ENCODE peak calls at places on chromosomes 2 and 18, in six cellular contexts. M is IMR-90, O is H9, V is neuronal stem cell, R is H1, G is mesenchymal stem cell. W is an unnamed sample.

GRCh38 chr18:76573325-76574025 is 78.4 kb upstream of the ZNF516 start:
- DNase-seq in O (no peak), R (no peak), V (no peak), G (peak), M (peak), W (no peak)

GRCh38 chr2:172480301-172481218 is 53.2 kb downstream of the ITGA6 start:
- DNase-seq in O (no peak), R (no peak), G (peak), V (no peak), M (peak), W (peak)

GRCh38 chr2:73291093-73291460 is 2.3 kb downstream of the EGR4 start:
- DNase-seq in M (peak), V (peak), O (peak), G (peak), R (peak), W (peak)

GRCh38 chr2:232203936-232204335 is 174.6 kb upstream of the ALPP start:
- DNase-seq in G (no peak), O (no peak), M (no peak), R (no peak), V (no peak), W (peak)

GRCh38 chr2:189601043-189601442 is 20.5 kb upstream of the SLC40A1 start:
- DNase-seq in M (peak), R (no peak), V (no peak), G (peak), O (no peak), W (no peak)

GRCh38 chr2:183037660-183038340 is 457 bp downstream of the NCKAP1 start:
- DNase-seq in V (peak), R (no peak), G (no peak), M (no peak), O (no peak), W (peak)

GRCh38 chr2:98901702-98902101 is 34.3 kb downstream of the CRACDL start:
- DNase-seq in O (no peak), M (no peak), V (no peak), R (no peak), G (no peak), W (no peak)

GRCh38 chr2:124281556-124281955 is 256.5 kb downstream of the CNTNAP5 start:
- DNase-seq in R (no peak), G (no peak), O (no peak), M (no peak), V (no peak), W (no peak)

GRCh38 chr2:106296182-106296815 is 102.2 kb upstream of the UXS1 start:
- DNase-seq in M (no peak), G (no peak), O (no peak), R (no peak), V (no peak), W (no peak)

GRCh38 chr2:58853420-58853819 is 612.3 kb upstream of the FANCL start:
- DNase-seq in G (no peak), M (no peak), R (no peak), V (no peak), O (no peak), W (no peak)

GRCh38 chr2:120204022-120204405 is 19.2 kb downstream of the TMEM185B start:
- DNase-seq in G (no peak), O (peak), V (no peak), R (no peak), M (no peak), W (peak)

GRCh38 chr18:55455938-55456337 is 132.1 kb downstream of the TCF4 start:
- DNase-seq in M (no peak), O (no peak), V (no peak), G (no peak), R (no peak), W (no peak)

GRCh38 chr18:46574000-46574739 is 82.8 kb downstream of the LOXHD1 start:
- DNase-seq in R (no peak), G (no peak), O (no peak), V (no peak), M (no peak), W (no peak)

GRCh38 chr18:5475252-5475651 is 68.5 kb downstream of the EPB41L3 start:
- DNase-seq in R (no peak), G (no peak), O (no peak), M (no peak), V (no peak), W (no peak)

GRCh38 chr2:23096905-23097602 is 287.9 kb upstream of the KLHL29 start:
- DNase-seq in G (no peak), R (no peak), M (no peak), O (no peak), V (no peak), W (no peak)

GRCh38 chr2:32452338-32453064 is 95.7 kb downstream of the BIRC6 start:
- DNase-seq in R (no peak), M (no peak), G (no peak), V (no peak), O (no peak), W (no peak)

GRCh38 chr2:70962211-70962884 is 16.1 kb upstream of the ANKRD53 start:
- DNase-seq in R (no peak), M (no peak), G (no peak), V (no peak), O (peak), W (peak)

GRCh38 chr2:39571197-39571731 is 94.5 kb upstream of the TMEM178A start:
- DNase-seq in V (no peak), R (no peak), M (no peak), O (no peak), G (no peak), W (peak)

GRCh38 chr2:30255466-30256408 is 24.4 kb downstream of the LBH start:
- DNase-seq in M (no peak), R (no peak), G (no peak), V (no peak), O (no peak), W (no peak)

GRCh38 chr2:30252723-30253688 is 21.7 kb downstream of the LBH start:
- DNase-seq in G (peak), R (no peak), O (no peak), M (peak), V (no peak), W (peak)

GRCh38 chr2:30254692-30255015 is 23.3 kb downstream of the LBH start:
- DNase-seq in V (no peak), G (no peak), O (no peak), R (no peak), M (no peak), W (no peak)

GRCh38 chr2:30253873-30254691 is 22.7 kb downstream of the LBH start:
- DNase-seq in G (no peak), M (no peak), O (no peak), V (no peak), R (no peak), W (no peak)

DNA sequence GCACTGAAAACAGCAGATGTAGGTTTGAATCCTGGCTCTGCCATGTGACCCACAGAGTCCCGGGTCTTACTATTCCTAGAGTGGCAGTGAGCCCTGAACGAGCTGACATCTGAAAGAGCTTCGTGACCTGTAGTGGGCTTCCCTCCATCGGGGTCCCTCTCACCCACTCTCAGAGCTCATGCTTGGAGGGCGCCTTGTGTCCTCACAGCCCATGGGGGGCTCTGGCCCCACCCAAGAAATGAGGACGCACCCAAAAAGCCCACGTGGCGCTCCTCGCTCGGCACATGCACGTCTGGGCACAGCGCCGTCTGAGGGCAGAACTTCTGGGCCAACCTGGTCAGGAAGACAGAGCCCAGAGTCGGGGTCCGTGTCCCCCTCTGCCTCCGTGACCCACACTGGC is 23.7 kb downstream of the LBH start:
- DNase-seq in G (no peak), M (no peak), O (no peak), R (no peak), V (no peak), W (no peak)
- H3K14ac ChIP-seq in G (no peak), M (no peak), O (no peak), R (no peak), V (no peak), W (no peak)

GRCh38 chr2:109369671-109370191 is 240.7 kb downstream of the SH3RF3 start:
- DNase-seq in M (no peak), V (no peak), R (no peak), O (peak), G (no peak), W (no peak)

GRCh38 chr2:109368798-109369197 is 239.8 kb downstream of the SH3RF3 start:
- DNase-seq in M (no peak), R (no peak), O (peak), V (no peak), G (no peak), W (no peak)

GRCh38 chr2:109370399-109370990 is 241.5 kb downstream of the SH3RF3 start:
- DNase-seq in R (no peak), O (peak), V (no peak), G (no peak), M (no peak), W (no peak)

GRCh38 chr2:109365131-109365530 is 236.1 kb downstream of the SH3RF3 start:
- DNase-seq in O (peak), M (no peak), R (no peak), G (no peak), V (no peak), W (no peak)

GRCh38 chr2:109367679-109368078 is 238.7 kb downstream of the SH3RF3 start:
- DNase-seq in O (no peak), V (no peak), R (no peak), M (no peak), G (no peak), W (no peak)
- H3K27ac ChIP-seq in O (no peak), V (no peak), R (no peak), M (peak), G (no peak), W (no peak)

GRCh38 chr18:70146174-70146573 is 59.3 kb downstream of the RTTN start:
- DNase-seq in V (no peak), O (no peak), G (no peak), R (no peak), M (no peak), W (no peak)
- H3K14ac ChIP-seq in V (no peak), O (no peak), G (no peak), R (no peak), M (no peak), W (no peak)

GRCh38 chr2:100957971-100958653 is 44.0 kb upstream of the RPL31 start:
- DNase-seq in M (peak), V (no peak), G (peak), R (no peak), O (no peak), W (no peak)
- H3K27ac ChIP-seq in M (no peak), V (no peak), G (no peak), R (no peak), O (no peak), W (no peak)

GRCh38 chr18:62885804-62886203 is 170.5 kb downstream of the PHLPP1 start:
- DNase-seq in G (no peak), O (no peak), R (no peak), M (no peak), V (no peak), W (no peak)
- H3K14ac ChIP-seq in G (no peak), O (no peak), R (no peak), M (peak), V (no peak), W (no peak)

DNA sequence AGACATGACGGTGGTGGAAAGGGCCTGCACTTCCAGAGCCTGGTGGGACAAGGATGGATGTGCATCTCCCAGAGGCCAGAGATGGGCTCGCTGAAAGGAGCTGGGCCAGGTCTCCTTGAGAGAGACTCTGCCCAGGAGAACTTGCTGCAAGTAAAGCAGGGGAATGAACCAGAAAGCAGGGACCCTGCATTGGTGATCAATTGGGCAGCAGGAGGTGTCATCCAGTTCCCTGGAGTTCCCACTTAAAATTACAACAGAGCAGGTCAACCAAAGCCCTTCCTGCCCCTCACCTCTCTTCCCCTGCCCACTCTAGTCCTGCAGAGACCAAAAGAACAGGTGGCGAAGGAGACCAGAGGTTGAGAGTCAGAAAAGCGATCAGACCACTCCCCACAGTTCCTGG is 69.7 kb upstream of the CAB39 start:
- DNase-seq in G (no peak), V (no peak), M (no peak), R (no peak), O (no peak), W (no peak)
- H3K27ac ChIP-seq in G (no peak), V (no peak), M (no peak), R (no peak), O (no peak), W (no peak)

GRCh38 chr2:215413484-215413777 is 22.4 kb downstream of the FN1 start:
- DNase-seq in G (no peak), V (no peak), R (no peak), O (no peak), M (no peak), W (no peak)

GRCh38 chr2:215414674-215415073 is 21.2 kb downstream of the FN1 start:
- DNase-seq in M (no peak), R (no peak), G (no peak), V (no peak), O (no peak), W (no peak)

GRCh38 chr2:215413974-215414373 is 21.9 kb downstream of the FN1 start:
- DNase-seq in R (no peak), O (no peak), V (no peak), G (no peak), M (no peak), W (no peak)

GRCh38 chr2:215410932-215411285 is 25.0 kb downstream of the FN1 start:
- DNase-seq in G (peak), R (no peak), M (peak), V (no peak), O (no peak), W (no peak)

DNA sequence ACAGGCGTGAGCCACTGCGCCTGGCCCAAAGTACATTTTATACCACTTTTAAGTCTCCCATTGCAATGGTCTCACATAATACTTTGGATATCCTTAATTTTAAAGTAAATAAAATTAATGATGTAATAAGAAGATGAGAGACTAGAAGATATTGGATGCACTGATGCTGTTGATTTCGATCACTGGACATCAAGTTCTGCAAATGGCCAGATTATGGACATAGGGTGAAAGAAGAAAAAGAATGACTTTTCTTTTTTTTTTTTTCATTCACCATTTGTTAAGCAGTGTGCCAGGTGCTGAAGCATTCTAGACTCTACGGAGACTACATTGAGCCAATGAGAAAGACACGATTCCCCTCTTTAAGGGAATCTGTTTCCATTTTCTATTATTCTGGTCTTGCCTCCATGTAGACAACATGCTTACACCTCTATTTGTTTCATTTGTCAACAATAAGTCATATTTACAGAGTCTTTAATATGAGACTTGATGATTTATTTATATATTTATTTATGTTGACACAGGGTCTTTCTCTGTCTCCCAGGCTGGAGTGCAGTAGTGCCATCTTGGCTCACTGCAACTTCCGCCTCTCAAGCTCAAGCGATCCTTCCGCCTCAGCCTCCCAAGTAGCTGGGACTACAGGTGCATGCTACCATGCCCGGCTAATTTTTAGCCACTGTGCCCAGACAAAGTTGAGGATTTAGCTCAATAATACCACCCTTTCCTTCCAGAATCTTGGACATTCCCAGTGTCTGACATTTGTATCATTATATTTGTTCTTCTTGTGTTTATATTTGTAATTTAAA is 23.7 kb downstream of the FN1 start:
- DNase-seq in M (no peak), O (no peak), R (no peak), V (no peak), G (no peak), W (no peak)
- H3K14ac ChIP-seq in M (no peak), O (no peak), R (no peak), V (no peak), G (no peak), W (no peak)

GRCh38 chr2:191302459-191303155 is 57.4 kb downstream of the MYO1B start:
- DNase-seq in M (peak), O (no peak), R (no peak), G (peak), V (no peak), W (peak)
- H3K27ac ChIP-seq in M (peak), O (no peak), R (no peak), G (no peak), V (no peak), W (no peak)

GRCh38 chr18:24987933-24988840 is 363.8 kb downstream of the ZNF521 start:
- DNase-seq in R (no peak), V (no peak), O (peak), M (no peak), G (no peak), W (no peak)
- H3K14ac ChIP-seq in R (no peak), V (no peak), O (no peak), M (peak), G (no peak), W (no peak)

GRCh38 chr2:28974252-28974651 is 6.8 kb upstream of the TOGARAM2 start:
- DNase-seq in M (no peak), G (no peak), V (no peak), O (no peak), R (no peak), W (no peak)

GRCh38 chr2:28978606-28979005 is 2.5 kb upstream of the TOGARAM2 start:
- DNase-seq in R (no peak), O (no peak), M (no peak), G (no peak), V (no peak), W (no peak)

GRCh38 chr2:28975671-28976070 is 5.4 kb upstream of the TOGARAM2 start:
- DNase-seq in G (no peak), O (no peak), M (no peak), V (no peak), R (no peak), W (peak)

GRCh38 chr2:28977176-28977875 is 3.8 kb upstream of the TOGARAM2 start:
- DNase-seq in R (no peak), M (no peak), O (no peak), V (no peak), G (no peak), W (no peak)

DNA sequence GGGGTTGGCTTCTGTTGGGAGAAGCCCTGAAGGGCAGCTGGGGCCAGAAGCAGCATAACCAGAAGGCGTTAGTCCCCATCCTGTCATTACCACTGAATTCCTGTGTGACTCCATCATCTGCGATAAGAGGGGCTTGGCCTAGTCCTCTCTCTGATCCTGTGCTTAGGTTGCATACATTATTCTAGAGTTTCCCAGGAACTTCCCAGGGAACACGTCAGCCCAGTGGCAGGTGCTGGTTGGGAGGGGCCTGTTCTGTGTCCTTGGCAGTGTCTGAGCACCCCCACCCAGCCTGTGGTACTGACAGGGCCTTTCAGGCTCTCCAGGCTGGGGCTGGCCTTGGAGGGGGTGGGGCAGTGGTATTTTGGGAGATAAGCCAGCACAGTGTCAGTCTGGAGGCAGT is 4.5 kb upstream of the TOGARAM2 start:
- DNase-seq in R (no peak), O (no peak), M (peak), G (peak), V (no peak), W (peak)
- H3K27ac ChIP-seq in R (no peak), O (no peak), M (no peak), G (no peak), V (no peak), W (no peak)

W was measured in trophoblast cell.